ENCODE peak calls at places on chromosomes 1 and 21, in seven cellular contexts. D is lower lobe of right lung; O is activated CD8-positive, alpha-beta memory T cell treated with anti-CD3 and anti-CD28 coated beads, Interleukin-2, amount 10 ng/mL, durations not matched to agents 7 days and 5 days; V is HepG2; R is activated CD4-positive, alpha-beta T cell treated with anti-CD3 and anti-CD28 coated beads for 36 hours; N is mucosa of descending colon; S is omental fat pad. W is an unnamed sample.

GRCh38 chr21:25461730-25462129 is 145.6 kb downstream of the MRPL39 start:
- ATAC-seq in D (no peak), S (no peak), N (no peak), O (no peak), V (no peak), R (no peak), W (no peak)

GRCh38 chr1:184583837-184584236 is 170.8 kb downstream of the EDEM3 start:
- ATAC-seq in V (no peak), N (no peak), R (no peak), S (no peak), D (no peak), O (no peak), W (no peak)

GRCh38 chr1:93616221-93616995 is 65.2 kb downstream of the BCAR3 start:
- ATAC-seq in R (no peak), O (no peak), V (no peak), N (peak), S (peak), D (peak), W (no peak)

GRCh38 chr1:113002297-113002696 is 46.3 kb upstream of the SLC16A1 start:
- ATAC-seq in N (no peak), D (no peak), V (no peak), R (no peak), S (no peak), O (no peak), W (no peak)

GRCh38 chr1:212754193-212754592 is 37.4 kb downstream of the NSL1 start:
- ATAC-seq in O (no peak), V (no peak), N (no peak), R (no peak), S (no peak), D (no peak), W (no peak)

GRCh38 chr1:92923664-92924063 is 37.6 kb downstream of the DIPK1A start:
- ATAC-seq in R (no peak), V (no peak), O (no peak), N (no peak), D (no peak), S (peak), W (no peak)

GRCh38 chr1:231943084-231943483 is 316.5 kb downstream of the DISC1 start:
- ATAC-seq in N (no peak), V (no peak), D (no peak), S (no peak), O (no peak), R (no peak), W (no peak)

GRCh38 chr1:26041401-26041800 is 4.5 kb downstream of the SLC30A2 start:
- ATAC-seq in N (no peak), D (no peak), V (no peak), O (no peak), R (no peak), S (no peak), W (no peak)

GRCh38 chr1:210696709-210697108 is 368.0 kb downstream of the HHAT start:
- ATAC-seq in D (no peak), S (no peak), O (peak), R (peak), V (no peak), N (no peak), W (no peak)

GRCh38 chr1:207202480-207202879 is 98.4 kb downstream of the C4BPA start:
- ATAC-seq in D (no peak), R (no peak), N (no peak), V (no peak), O (no peak), S (no peak), W (no peak)

GRCh38 chr1:206575165-206575893 is 36.9 kb downstream of the EIF2D start:
- ATAC-seq in V (no peak), O (peak), N (peak), R (peak), D (peak), S (no peak), W (peak)

GRCh38 chr21:43971201-43971991 is 40.7 kb upstream of the TRAPPC10 start:
- ATAC-seq in D (no peak), S (no peak), O (no peak), N (no peak), R (no peak), V (no peak), W (no peak)

GRCh38 chr1:78291872-78292271 is 198.9 kb upstream of the PTGFR start:
- ATAC-seq in V (no peak), N (no peak), O (no peak), D (no peak), S (no peak), R (no peak), W (no peak)

GRCh38 chr1:26182372-26182675 is 5.0 kb downstream of the CNKSR1 start:
- ATAC-seq in N (no peak), R (no peak), V (no peak), D (no peak), O (no peak), S (no peak), W (no peak)

GRCh38 chr1:211145944-211146343 is 12.0 kb upstream of the KCNH1 start:
- ATAC-seq in N (peak), S (no peak), R (no peak), V (no peak), D (no peak), O (no peak), W (peak)

GRCh38 chr1:11501491-11501897 is 22.5 kb downstream of the DISP3 start:
- ATAC-seq in R (peak), O (peak), N (no peak), V (no peak), S (no peak), D (peak), W (no peak)

GRCh38 chr1:11790880-11791715 is 14.7 kb downstream of the MTHFR start:
- ATAC-seq in R (no peak), D (peak), S (peak), V (no peak), O (no peak), N (peak), W (peak)

GRCh38 chr1:66231162-66232077 is 302.5 kb upstream of the SGIP1 start:
- ATAC-seq in R (peak), D (no peak), N (no peak), S (no peak), V (no peak), O (peak), W (peak)

GRCh38 chr1:162732566-162733335 is 57.8 kb upstream of the HSD17B7 start:
- ATAC-seq in O (no peak), R (no peak), N (peak), S (no peak), V (peak), D (peak), W (no peak)

GRCh38 chr1:203037509-203038190 is 11.4 kb downstream of the PPFIA4 start:
- ATAC-seq in V (no peak), R (no peak), O (no peak), S (peak), D (no peak), N (no peak), W (no peak)

GRCh38 chr1:87113313-87113712 is 198.9 kb downstream of the HS2ST1 start:
- ATAC-seq in S (no peak), D (peak), O (no peak), V (no peak), R (no peak), N (peak), W (no peak)

W was measured in esophagus mucosa.